ENCODE peak calls at places on chromosome 15, in four cellular contexts. H, D, K and B are unnamed samples.

GRCh38 chr15:62807539-62808130 is 234.9 kb upstream of the TPM1 start:
- DNase-seq in H (no peak), D (no peak), K (no peak), B (no peak)

GRCh38 chr15:66838671-66839239 is 136.7 kb downstream of the SMAD6 start:
- DNase-seq in H (no peak), D (peak), K (peak), B (peak)

GRCh38 chr15:78223396-78224023 is 10.9 kb downstream of the ACSBG1 start:
- DNase-seq in H (no peak), D (no peak), K (no peak), B (no peak)

GRCh38 chr15:79812536-79812935 is 84.3 kb downstream of the MTHFS start:
- DNase-seq in H (no peak), D (no peak), K (no peak), B (no peak)

GRCh38 chr15:95559875-95560394 is 770.6 kb upstream of the NR2F2 start:
- DNase-seq in H (no peak), D (no peak), K (peak), B (no peak)

GRCh38 chr15:63729115-63729884 is 104.4 kb downstream of the HERC1 start:
- DNase-seq in H (no peak), D (no peak), K (no peak), B (no peak)

GRCh38 chr15:24772709-24773373 is 97.3 kb downstream of the NPAP1 start:
- DNase-seq in H (no peak), D (peak), K (peak), B (no peak)

GRCh38 chr15:70720228-70721016 is 42.9 kb downstream of the UACA start:
- DNase-seq in H (no peak), D (no peak), K (no peak), B (no peak)

GRCh38 chr15:48865387-48866079 is 12.4 kb upstream of the EID1 start:
- DNase-seq in H (no peak), D (no peak), K (no peak), B (no peak)

GRCh38 chr15:81897011-81897677 is 148.7 kb downstream of the MEX3B start:
- DNase-seq in H (no peak), D (no peak), K (no peak), B (no peak)

GRCh38 chr15:36911322-36911944 is 188.9 kb downstream of the MEIS2 start:
- DNase-seq in H (no peak), D (peak), K (no peak), B (no peak)

GRCh38 chr15:68385671-68386586 is 46.0 kb downstream of the ITGA11 start:
- DNase-seq in H (no peak), D (no peak), K (no peak), B (no peak)

GRCh38 chr15:34079904-34080303 is 21.8 kb downstream of the EMC7 start:
- DNase-seq in H (no peak), D (no peak), K (peak), B (no peak)

GRCh38 chr15:68843425-68844311 is 23.0 kb upstream of the ANP32A start:
- DNase-seq in H (no peak), D (no peak), K (no peak), B (peak)

GRCh38 chr15:78242128-78242527 is 7.8 kb upstream of the ACSBG1 start:
- DNase-seq in H (no peak), D (peak), K (peak), B (peak)

GRCh38 chr15:37204698-37205097 is 104.3 kb upstream of the MEIS2 start:
- DNase-seq in H (no peak), D (no peak), K (peak), B (no peak)

GRCh38 chr15:54083501-54083900 is 105.3 kb downstream of the UNC13C start:
- DNase-seq in H (no peak), D (no peak), K (no peak), B (no peak)

GRCh38 chr15:91520848-91521247 is 332.7 kb upstream of the SLCO3A1 start:
- DNase-seq in H (no peak), D (no peak), K (no peak), B (no peak)

GRCh38 chr15:79978260-79978659 is 7.3 kb upstream of the BCL2A1 start:
- DNase-seq in H (no peak), D (no peak), K (no peak), B (no peak)

GRCh38 chr15:69557340-69558137 is 104.9 kb downstream of the RPLP1 start:
- DNase-seq in H (no peak), D (peak), K (no peak), B (no peak)

GRCh38 chr15:82936966-82937647 is 15.4 kb downstream of the HOMER2 start:
- DNase-seq in H (no peak), D (peak), K (no peak), B (no peak)

GRCh38 chr15:82132116-82132515 is 86.3 kb upstream of the MEX3B start:
- DNase-seq in H (no peak), D (no peak), K (no peak), B (no peak)

GRCh38 chr15:45522179-45522930 is at the start of gene SLC30A4:
- DNase-seq in H (no peak), D (no peak), K (peak), B (peak)

GRCh38 chr15:53445531-53445930 is 313.9 kb downstream of the WDR72 start:
- DNase-seq in H (no peak), D (no peak), K (no peak), B (no peak)

GRCh38 chr15:50181206-50181982 is 602 bp upstream of the SLC27A2 start:
- DNase-seq in H (no peak), D (no peak), K (no peak), B (no peak)

GRCh38 chr15:76575177-76576078 is 238.9 kb downstream of the ISL2 start:
- DNase-seq in H (peak), D (no peak), K (no peak), B (no peak)

GRCh38 chr15:76572983-76573314 is 236.4 kb downstream of the ISL2 start:
- DNase-seq in H (no peak), D (no peak), K (no peak), B (no peak)

GRCh38 chr15:76577879-76578512 is 241.4 kb downstream of the ISL2 start:
- DNase-seq in H (no peak), D (no peak), K (no peak), B (no peak)

GRCh38 chr15:76582550-76582949 is 246.0 kb downstream of the ISL2 start:
- DNase-seq in H (no peak), D (no peak), K (no peak), B (no peak)

GRCh38 chr15:76576526-76577279 is 240.1 kb downstream of the ISL2 start:
- DNase-seq in H (peak), D (peak), K (no peak), B (no peak)
- TF ChIP-seq TARDBP in H (no peak), D (no peak), K (no peak), B (no peak)

DNA sequence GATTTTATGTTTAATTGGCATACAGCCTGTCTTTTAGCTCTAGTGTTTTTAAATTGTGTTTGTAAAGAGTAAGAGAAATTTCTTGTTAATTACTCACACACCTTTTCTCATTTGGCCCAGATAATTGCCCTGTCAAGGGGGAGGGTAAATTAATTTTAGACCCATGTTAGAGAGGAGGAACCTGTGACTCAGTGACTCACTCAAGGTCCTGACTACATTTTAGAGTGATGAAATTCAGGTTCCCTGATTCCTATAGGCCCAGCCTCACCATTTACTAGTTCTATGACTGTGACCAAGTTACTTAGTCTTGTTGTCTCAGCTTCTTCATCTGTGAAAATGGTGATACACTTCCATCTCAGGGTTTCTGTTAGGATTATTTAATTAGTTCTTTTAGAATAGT is 125.2 kb upstream of the DPH6 start:
- DNase-seq in H (no peak), D (no peak), K (no peak), B (no peak)
- TF ChIP-seq BHLHE40 in H (no peak), D (no peak), K (no peak), B (no peak)

DNA sequence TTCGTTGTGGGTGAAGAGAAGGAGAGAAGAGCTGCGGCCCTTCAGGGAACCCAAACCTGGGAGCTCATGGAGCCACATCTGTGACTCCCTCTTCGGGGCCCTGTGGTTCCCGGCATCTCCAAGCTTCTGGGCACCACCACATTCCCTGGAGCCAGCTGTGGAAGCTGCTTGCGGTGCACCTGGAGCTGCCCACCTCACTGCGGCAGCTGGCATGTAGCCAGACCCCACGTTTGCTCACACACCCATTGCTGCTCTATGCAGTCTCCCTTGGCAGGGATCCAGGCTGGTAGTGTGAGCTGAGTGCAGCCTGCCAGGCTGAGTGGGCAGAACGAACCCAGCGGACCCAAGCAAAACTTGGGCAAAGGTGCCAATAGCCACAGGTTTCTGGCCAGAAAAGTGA is 16.8 kb upstream of the PLA2G4E start:
- DNase-seq in H (no peak), D (no peak), K (no peak), B (no peak)
- TF ChIP-seq TARDBP in H (no peak), D (no peak), K (no peak), B (no peak)

DNA sequence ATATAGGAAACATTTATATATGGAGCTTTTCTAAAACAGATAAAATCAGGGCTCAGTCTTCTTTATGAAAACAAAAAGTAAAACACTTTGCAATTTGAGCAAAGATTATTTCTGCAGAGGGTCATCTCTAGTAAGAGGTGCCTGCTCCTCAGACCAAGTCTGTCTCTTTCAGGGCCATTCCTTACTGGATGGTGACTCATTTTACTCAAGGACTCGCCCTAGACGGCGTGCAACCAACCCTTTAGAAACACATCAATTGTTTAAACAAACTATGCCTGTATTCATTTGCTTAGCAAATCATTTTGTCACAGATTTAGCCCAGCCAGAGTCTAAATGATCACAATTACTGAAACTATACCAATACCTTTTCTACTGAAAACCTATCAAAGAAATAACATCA is 242.8 kb upstream of the ICE2 start:
- DNase-seq in H (no peak), D (no peak), K (no peak), B (no peak)
- TF ChIP-seq BHLHE40 in H (no peak), D (no peak), K (no peak), B (no peak)